ENCODE peak calls at places on chromosome 20, in seven cellular contexts. S is brain microvascular endothelial cell, P is AG09309, U is right lobe of liver, M is dorsolateral prefrontal cortex, V is fibroblast of pulmonary artery, K is tibial nerve. H is an unnamed sample.

GRCh38 chr20:53161473-53161872 is 189.3 kb downstream of the TSHZ2 start:
- DNase-seq in S (no peak), P (no peak), U (no peak), M (no peak), V (no peak), K (no peak), H (no peak)

GRCh38 chr20:43191946-43192847 is 2.5 kb upstream of the PTPRT start:
- DNase-seq in S (no peak), P (no peak), U (peak), M (no peak), V (no peak), K (no peak), H (no peak)

GRCh38 chr20:41559658-41560057 is 58.5 kb downstream of the CHD6 start:
- DNase-seq in S (no peak), P (no peak), U (no peak), M (no peak), V (no peak), K (no peak), H (no peak)

GRCh38 chr20:3843490-3843889 is 3.1 kb upstream of the MAVS start:
- DNase-seq in S (peak), P (peak), U (no peak), M (no peak), V (peak), K (no peak), H (no peak)

GRCh38 chr20:35972445-35972844 is 4.1 kb downstream of the CNBD2 start:
- DNase-seq in S (no peak), P (no peak), U (no peak), M (no peak), V (no peak), K (no peak), H (no peak)

GRCh38 chr20:21520702-21521595 is 7.1 kb upstream of the NKX2-2 start:
- DNase-seq in S (no peak), P (no peak), U (no peak), M (no peak), V (no peak), K (no peak), H (no peak)

GRCh38 chr20:41340327-41341055 is at the start of gene LPIN3:
- DNase-seq in S (peak), P (peak), U (peak), M (no peak), V (peak), K (peak), H (peak)

GRCh38 chr20:49288784-49289696 is 11.2 kb upstream of the ZNFX1 start:
- DNase-seq in S (no peak), P (no peak), U (no peak), M (no peak), V (no peak), K (no peak), H (no peak)

GRCh38 chr20:49916146-49917002 is 1.0 kb upstream of the SPATA2 start:
- DNase-seq in S (no peak), P (no peak), U (peak), M (no peak), V (no peak), K (no peak), H (no peak)

GRCh38 chr20:55746723-55747122 is 258.6 kb downstream of the CBLN4 start:
- DNase-seq in S (no peak), P (no peak), U (no peak), M (no peak), V (no peak), K (no peak), H (no peak)

GRCh38 chr20:49568491-49569151 is 684 bp upstream of the PTGIS start:
- DNase-seq in S (no peak), P (no peak), U (no peak), M (no peak), V (peak), K (no peak), H (no peak)

GRCh38 chr20:35698298-35699126 is 640 bp downstream of the NFS1 start:
- DNase-seq in S (no peak), P (no peak), U (no peak), M (no peak), V (no peak), K (no peak), H (peak)

GRCh38 chr20:47274449-47275108 is 81.9 kb downstream of the ZMYND8 start:
- DNase-seq in S (peak), P (peak), U (no peak), M (no peak), V (peak), K (peak), H (no peak)

GRCh38 chr20:41376349-41376748 is 9.7 kb upstream of the EMILIN3 start:
- DNase-seq in S (no peak), P (no peak), U (no peak), M (no peak), V (no peak), K (no peak), H (no peak)

GRCh38 chr20:48818481-48818987 is 9.3 kb downstream of the PREX1 start:
- DNase-seq in S (no peak), P (no peak), U (no peak), M (no peak), V (no peak), K (no peak), H (no peak)

GRCh38 chr20:50188879-50189680 is 1.6 kb upstream of the CEBPB start:
- DNase-seq in S (no peak), P (no peak), U (peak), M (no peak), V (no peak), K (no peak), H (peak)

GRCh38 chr20:46564241-46564957 is 13.9 kb upstream of the OCSTAMP start:
- DNase-seq in S (no peak), P (no peak), U (no peak), M (no peak), V (no peak), K (no peak), H (no peak)

GRCh38 chr20:45918182-45918737 is 6.3 kb upstream of the PLTP start:
- DNase-seq in S (no peak), P (no peak), U (no peak), M (no peak), V (peak), K (no peak), H (no peak)

GRCh38 chr20:2289475-2289874 is 6.3 kb upstream of the TGM3 start:
- DNase-seq in S (no peak), P (no peak), U (no peak), M (no peak), V (no peak), K (no peak), H (no peak)

GRCh38 chr20:9301129-9302072 is 213.0 kb upstream of the LAMP5 start:
- DNase-seq in S (peak), P (no peak), U (no peak), M (no peak), V (peak), K (peak), H (no peak)

GRCh38 chr20:63835031-63835858 is 4.2 kb upstream of the ZBTB46 start:
- DNase-seq in S (peak), P (peak), U (peak), M (no peak), V (peak), K (peak), H (peak)

GRCh38 chr20:47071646-47072185 is 177.1 kb downstream of the EYA2 start:
- DNase-seq in S (no peak), P (no peak), U (no peak), M (no peak), V (no peak), K (no peak), H (no peak)

GRCh38 chr20:31844737-31845299 is 586 bp downstream of the FOXS1 start:
- DNase-seq in S (no peak), P (no peak), U (no peak), M (no peak), V (no peak), K (no peak), H (no peak)

GRCh38 chr20:1528811-1529210 is 28.7 kb downstream of the SIRPD start:
- DNase-seq in S (no peak), P (no peak), U (no peak), M (no peak), V (peak), K (no peak), H (no peak)

GRCh38 chr20:44104807-44105517 is 82.0 kb downstream of the JPH2 start:
- DNase-seq in S (peak), P (no peak), U (no peak), M (no peak), V (peak), K (no peak), H (no peak)

GRCh38 chr20:419556-420168 is 11.6 kb downstream of the RBCK1 start:
- DNase-seq in S (no peak), P (no peak), U (peak), M (no peak), V (no peak), K (no peak), H (no peak)

GRCh38 chr20:46114449-46114848 is 3.7 kb upstream of the CD40 start:
- DNase-seq in S (no peak), P (no peak), U (no peak), M (no peak), V (no peak), K (no peak), H (no peak)

GRCh38 chr20:43991264-43991663 is 76.6 kb downstream of the TOX2 start:
- DNase-seq in S (no peak), P (no peak), U (no peak), M (no peak), V (no peak), K (no peak), H (no peak)

GRCh38 chr20:53922901-53923314 is 147.5 kb downstream of the BCAS1 start:
- DNase-seq in S (no peak), P (no peak), U (no peak), M (no peak), V (no peak), K (no peak), H (peak)

GRCh38 chr20:12012241-12013222 is 94.8 kb downstream of the BTBD3 start:
- DNase-seq in S (peak), P (no peak), U (no peak), M (no peak), V (peak), K (peak), H (no peak)

GRCh38 chr20:2749951-2750342 is 50.5 kb downstream of the CPXM1 start:
- DNase-seq in S (no peak), P (no peak), U (no peak), M (no peak), V (no peak), K (no peak), H (no peak)

GRCh38 chr20:45020236-45020886 is 54.0 kb downstream of the STK4 start:
- DNase-seq in S (no peak), P (no peak), U (peak), M (no peak), V (no peak), K (no peak), H (no peak)

GRCh38 chr20:51759769-51760510 is 8.2 kb downstream of the ATP9A start:
- DNase-seq in S (no peak), P (no peak), U (no peak), M (no peak), V (no peak), K (no peak), H (no peak)

GRCh38 chr20:32237419-32237818 is 29.7 kb downstream of the POFUT1 start:
- DNase-seq in S (no peak), P (no peak), U (no peak), M (no peak), V (no peak), K (no peak), H (no peak)

GRCh38 chr20:4999788-5000187 is 1.5 kb downstream of the SLC23A2 start:
- DNase-seq in S (no peak), P (no peak), U (no peak), M (no peak), V (no peak), K (no peak), H (no peak)

DNA sequence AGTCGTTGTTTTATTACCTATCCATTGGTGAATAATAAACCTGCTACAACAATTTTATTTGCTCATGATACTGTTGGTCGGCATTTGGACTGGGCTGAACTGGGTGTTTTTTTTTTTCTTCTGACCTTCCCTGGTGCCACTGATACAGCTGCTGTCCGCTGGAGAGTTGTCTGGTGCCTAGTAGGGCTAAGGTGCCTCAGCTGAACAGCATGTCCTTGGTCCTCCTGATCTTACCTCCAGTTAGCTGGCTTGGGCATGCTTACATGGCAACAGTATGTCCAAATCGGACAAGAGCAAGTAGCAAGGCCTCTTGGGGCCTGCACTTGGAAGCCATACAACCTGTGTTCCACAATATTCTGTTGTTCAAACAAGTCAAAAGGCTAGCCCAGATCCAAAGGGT is 563.4 kb downstream of the BMP2 start:
- DNase-seq in S (no peak), P (no peak), U (no peak), M (no peak), V (no peak), K (no peak), H (no peak)
- TF ChIP-seq CTCF in S (no peak), P (no peak), U (no peak), M (no peak), V (no peak), K (no peak), H (no peak)

DNA sequence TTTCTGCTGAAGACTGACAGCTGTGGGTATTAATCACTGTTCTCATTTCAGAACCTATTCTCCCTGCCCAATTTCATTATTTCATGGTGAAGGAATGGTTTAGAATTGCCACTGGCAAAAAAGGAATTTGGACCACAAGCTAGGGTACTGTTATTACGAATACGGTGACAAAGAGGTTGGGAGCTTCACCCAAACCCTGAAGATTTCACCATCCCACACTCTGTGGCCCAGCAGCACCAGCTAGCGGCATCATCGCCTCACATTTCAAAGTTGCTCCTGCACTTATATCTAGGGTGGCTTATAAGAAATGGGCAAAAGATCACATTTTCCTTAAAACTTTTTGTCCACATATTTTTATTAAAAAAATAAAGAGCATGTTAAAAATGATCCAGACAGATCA is 236.1 kb downstream of the SYNDIG1 start:
- DNase-seq in S (no peak), P (peak), U (no peak), M (no peak), V (no peak), K (no peak), H (no peak)
- TF ChIP-seq CTCF in S (no peak), P (peak), U (no peak), M (no peak), V (no peak), K (no peak), H (no peak)

GRCh38 chr20:57573893-57574292 is 13.0 kb downstream of the PCK1 start:
- DNase-seq in S (no peak), P (no peak), U (peak), M (no peak), V (no peak), K (no peak), H (no peak)
- TF ChIP-seq CTCF in S (peak), P (peak), U (no peak), M (no peak), V (peak), K (no peak), H (no peak)

GRCh38 chr20:60816901-60817300 is 435.2 kb upstream of the CDH4 start:
- DNase-seq in S (no peak), P (no peak), U (no peak), M (no peak), V (no peak), K (no peak), H (no peak)
- TF ChIP-seq CTCF in S (no peak), P (no peak), U (no peak), M (no peak), V (no peak), K (no peak), H (no peak)

DNA sequence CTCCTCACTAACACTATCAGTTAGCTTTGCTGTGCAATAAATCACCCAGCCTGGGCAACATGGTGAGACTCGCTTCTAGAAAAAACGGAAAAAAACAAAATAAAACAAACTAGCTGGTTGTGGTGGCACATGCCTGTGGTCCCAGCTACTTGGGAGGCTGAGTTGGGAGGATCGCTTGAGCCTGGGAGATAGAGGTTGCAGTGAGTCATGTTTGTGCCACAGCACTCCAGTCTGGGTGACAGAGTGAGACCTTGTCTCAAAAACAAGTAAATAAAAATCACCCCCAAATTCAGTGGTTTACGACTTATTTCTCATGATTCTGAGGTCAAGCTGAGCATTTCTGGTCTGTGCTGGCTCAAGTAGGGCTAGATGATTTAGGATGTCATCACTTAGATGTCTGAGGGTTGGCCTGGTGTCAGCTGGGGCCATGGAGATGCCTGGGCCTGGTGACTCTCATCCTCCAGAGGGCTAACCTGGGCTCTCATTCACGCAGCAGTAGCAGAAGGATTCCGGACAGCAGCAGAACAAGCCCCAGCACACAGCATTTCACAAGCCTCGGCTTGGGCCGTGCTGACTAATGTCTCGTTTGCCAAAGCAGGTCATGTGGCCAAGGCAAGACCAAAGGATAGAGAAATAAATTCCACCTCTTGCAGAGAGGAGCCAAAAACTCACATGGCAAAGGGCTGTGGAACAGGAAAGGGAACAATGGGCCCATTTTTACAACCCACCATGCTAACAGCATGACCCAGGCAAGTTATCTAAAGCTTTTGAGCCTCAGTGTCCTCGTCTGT is 32.5 kb downstream of the MGME1 start:
- DNase-seq in S (peak), P (peak), U (peak), M (no peak), V (peak), K (peak), H (peak)
- TF ChIP-seq CTCF in S (no peak), P (no peak), U (no peak), M (no peak), V (no peak), K (no peak), H (no peak)

GRCh38 chr20:13638496-13639477 is at the start of gene TASP1:
- DNase-seq in S (peak), P (peak), U (peak), M (peak), V (peak), K (peak), H (peak)
- TF ChIP-seq CTCF in S (no peak), P (no peak), U (no peak), M (no peak), V (no peak), K (no peak), H (no peak)

GRCh38 chr20:58677205-58677604 is 15.4 kb upstream of the NPEPL1 start:
- DNase-seq in S (no peak), P (no peak), U (no peak), M (no peak), V (no peak), K (no peak), H (no peak)
- TF ChIP-seq CTCF in S (no peak), P (no peak), U (no peak), M (no peak), V (no peak), K (no peak), H (no peak)

GRCh38 chr20:39103732-39104131 is 141.6 kb downstream of the DHX35 start:
- DNase-seq in S (no peak), P (no peak), U (no peak), M (no peak), V (peak), K (no peak), H (no peak)
- TF ChIP-seq CTCF in S (peak), P (peak), U (no peak), M (no peak), V (peak), K (no peak), H (no peak)